ENCODE peak calls at places on chromosomes 4 and X, in seven cellular contexts. One of them, this sample, is unnamed.

GRCh38 chr4:181148470-181148869 is 1094.7 kb upstream of the TENM3 start:
- DNase-seq in stomach: no peak
- DNase-seq in HL-60: no peak
- DNase-seq in spleen: no peak
- DNase-seq in K562: no peak
- DNase-seq in GM12891: no peak
- DNase-seq in sigmoid colon: no peak
- DNase-seq in this sample: no peak

GRCh38 chrX:18422325-18422724 is 3.1 kb upstream of the CDKL5 start:
- DNase-seq in stomach: no peak
- DNase-seq in HL-60: no peak
- DNase-seq in spleen: no peak
- DNase-seq in K562: no peak
- DNase-seq in GM12891: no peak
- DNase-seq in sigmoid colon: no peak
- DNase-seq in this sample: no peak

GRCh38 chr4:156293657-156294297 is 340.1 kb upstream of the CTSO start:
- DNase-seq in stomach: no peak
- DNase-seq in HL-60: no peak
- DNase-seq in spleen: no peak
- DNase-seq in K562: no peak
- DNase-seq in GM12891: no peak
- DNase-seq in sigmoid colon: no peak
- DNase-seq in this sample: no peak

GRCh38 chr4:123443401-123444297 is 47.1 kb downstream of the SPRY1 start:
- DNase-seq in stomach: no peak
- DNase-seq in HL-60: peak
- DNase-seq in spleen: no peak
- DNase-seq in K562: no peak
- DNase-seq in GM12891: no peak
- DNase-seq in sigmoid colon: no peak
- DNase-seq in this sample: no peak

GRCh38 chrX:22629105-22629725 is 356.5 kb downstream of the CBLL2 start:
- DNase-seq in stomach: no peak
- DNase-seq in HL-60: no peak
- DNase-seq in spleen: no peak
- DNase-seq in K562: no peak
- DNase-seq in GM12891: no peak
- DNase-seq in sigmoid colon: no peak
- DNase-seq in this sample: no peak

GRCh38 chrX:116290359-116290758 is 119.8 kb downstream of the AGTR2 start:
- DNase-seq in stomach: no peak
- DNase-seq in HL-60: no peak
- DNase-seq in spleen: no peak
- DNase-seq in K562: no peak
- DNase-seq in GM12891: no peak
- DNase-seq in sigmoid colon: no peak
- DNase-seq in this sample: no peak

GRCh38 chr4:149708513-149709175 is 107.0 kb downstream of the IQCM start:
- DNase-seq in stomach: no peak
- DNase-seq in HL-60: no peak
- DNase-seq in spleen: no peak
- DNase-seq in K562: no peak
- DNase-seq in GM12891: no peak
- DNase-seq in sigmoid colon: no peak
- DNase-seq in this sample: no peak

GRCh38 chr4:109803924-109804571 is 2.2 kb upstream of the CFI start:
- DNase-seq in stomach: no peak
- DNase-seq in HL-60: peak
- DNase-seq in spleen: no peak
- DNase-seq in K562: no peak
- DNase-seq in GM12891: peak
- DNase-seq in sigmoid colon: no peak
- DNase-seq in this sample: no peak

GRCh38 chrX:118497180-118497814 is 1.7 kb downstream of the DOCK11 start:
- DNase-seq in stomach: no peak
- DNase-seq in HL-60: peak
- DNase-seq in spleen: no peak
- DNase-seq in K562: no peak
- DNase-seq in GM12891: no peak
- DNase-seq in sigmoid colon: no peak
- DNase-seq in this sample: no peak

GRCh38 chr4:182213024-182213423 is 30.2 kb upstream of the TENM3 start:
- DNase-seq in stomach: no peak
- DNase-seq in HL-60: no peak
- DNase-seq in spleen: no peak
- DNase-seq in K562: no peak
- DNase-seq in GM12891: no peak
- DNase-seq in sigmoid colon: no peak
- DNase-seq in this sample: no peak

GRCh38 chr4:54061067-54061466 is 3.3 kb downstream of the CHIC2 start:
- DNase-seq in stomach: no peak
- DNase-seq in HL-60: no peak
- DNase-seq in spleen: no peak
- DNase-seq in K562: no peak
- DNase-seq in GM12891: no peak
- DNase-seq in sigmoid colon: no peak
- DNase-seq in this sample: no peak

DNA sequence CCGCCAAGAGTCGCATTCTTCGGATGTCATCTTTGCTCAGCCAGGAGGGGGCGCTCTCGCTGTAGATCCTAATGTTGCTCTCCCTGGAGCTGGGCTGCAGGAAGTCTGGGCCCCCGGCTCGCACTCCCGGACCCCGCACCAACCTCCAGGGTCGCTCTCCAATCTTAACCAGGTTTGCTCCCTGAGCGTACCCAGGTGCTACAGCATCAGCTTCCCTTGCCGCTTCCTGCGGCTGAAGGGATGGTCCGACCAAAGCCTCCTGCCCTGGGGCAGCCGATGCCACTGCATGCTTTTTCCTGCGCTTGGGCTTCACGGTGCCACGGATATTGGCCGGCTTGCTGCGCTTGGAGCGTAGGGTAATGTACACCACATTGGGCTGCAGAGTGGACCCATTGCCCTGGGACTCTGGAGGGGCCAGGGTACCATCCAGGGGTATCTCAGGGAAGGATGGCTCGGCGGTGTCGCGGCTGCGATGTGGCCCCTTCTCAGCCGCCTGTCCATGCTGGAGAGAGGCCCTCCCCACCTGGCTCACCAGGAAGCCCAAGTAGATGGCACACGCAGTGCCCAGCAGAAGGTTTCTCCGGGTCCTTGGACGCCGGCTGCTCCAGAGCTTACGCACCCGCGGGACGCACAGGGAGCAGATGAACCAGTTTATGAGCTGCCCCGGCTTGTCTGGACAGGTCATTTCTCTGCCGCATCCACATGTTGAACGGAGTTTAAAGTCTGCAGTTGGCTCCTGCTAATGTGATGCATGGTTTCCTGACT is 2.0 kb downstream of the GASK1B start:
- DNase-seq in stomach: no peak
- DNase-seq in HL-60: no peak
- DNase-seq in spleen: peak
- DNase-seq in K562: peak
- DNase-seq in GM12891: no peak
- DNase-seq in sigmoid colon: peak
- DNase-seq in this sample: no peak
- TF ChIP-seq POLR2AphosphoS5 in stomach: no peak
- TF ChIP-seq POLR2AphosphoS5 in HL-60: no peak
- TF ChIP-seq POLR2AphosphoS5 in spleen: peak
- TF ChIP-seq POLR2AphosphoS5 in K562: no peak
- TF ChIP-seq POLR2AphosphoS5 in GM12891: no peak
- TF ChIP-seq POLR2AphosphoS5 in sigmoid colon: no peak
- TF ChIP-seq POLR2AphosphoS5 in this sample: no peak

DNA sequence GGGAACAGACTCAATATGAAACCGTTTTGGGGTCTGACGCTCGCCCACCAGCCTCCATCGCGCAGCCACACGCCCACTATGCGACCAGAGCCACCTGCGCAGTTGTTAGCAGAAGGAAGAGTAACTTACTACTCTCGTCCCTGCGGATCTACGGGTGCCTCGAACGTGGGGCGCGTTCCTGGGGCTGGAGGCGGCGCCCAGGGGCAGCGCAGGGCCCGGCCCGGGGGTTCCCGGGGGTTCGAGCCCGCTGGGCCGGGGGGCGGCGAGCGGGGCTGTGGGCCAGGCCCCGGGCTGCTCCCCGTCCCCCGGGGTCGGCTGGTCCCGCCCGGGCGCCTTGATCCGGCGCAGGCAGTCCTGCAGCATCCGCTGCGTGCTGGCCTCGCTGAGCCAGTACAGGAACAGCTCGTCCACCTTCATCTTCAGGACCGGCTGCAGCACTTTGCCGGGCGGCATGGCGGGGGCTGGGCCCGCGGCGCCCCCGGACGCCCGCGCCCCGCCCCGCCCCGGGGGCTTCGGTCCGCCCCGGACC is 404 bp downstream of the PPP2R3B start:
- DNase-seq in stomach: no peak
- DNase-seq in HL-60: peak
- DNase-seq in spleen: peak
- DNase-seq in K562: no peak
- DNase-seq in GM12891: no peak
- DNase-seq in sigmoid colon: no peak
- DNase-seq in this sample: no peak
- TF ChIP-seq POLR2AphosphoS5 in stomach: no peak
- TF ChIP-seq POLR2AphosphoS5 in HL-60: no peak
- TF ChIP-seq POLR2AphosphoS5 in spleen: no peak
- TF ChIP-seq POLR2AphosphoS5 in K562: no peak
- TF ChIP-seq POLR2AphosphoS5 in GM12891: no peak
- TF ChIP-seq POLR2AphosphoS5 in sigmoid colon: no peak
- TF ChIP-seq POLR2AphosphoS5 in this sample: no peak

GRCh38 chr4:173397604-173398003 is 1.3 kb downstream of the SCRG1 start:
- DNase-seq in stomach: no peak
- DNase-seq in HL-60: no peak
- DNase-seq in spleen: no peak
- DNase-seq in K562: no peak
- DNase-seq in GM12891: no peak
- DNase-seq in sigmoid colon: no peak
- DNase-seq in this sample: no peak

GRCh38 chr4:173404296-173404865 is 5.5 kb upstream of the SCRG1 start:
- DNase-seq in stomach: no peak
- DNase-seq in HL-60: no peak
- DNase-seq in spleen: no peak
- DNase-seq in K562: no peak
- DNase-seq in GM12891: no peak
- DNase-seq in sigmoid colon: no peak
- DNase-seq in this sample: no peak

GRCh38 chr4:173398251-173398650 is 665 bp downstream of the SCRG1 start:
- DNase-seq in stomach: no peak
- DNase-seq in HL-60: no peak
- DNase-seq in spleen: no peak
- DNase-seq in K562: no peak
- DNase-seq in GM12891: no peak
- DNase-seq in sigmoid colon: no peak
- DNase-seq in this sample: no peak

GRCh38 chr4:173403051-173403450 is 4.1 kb upstream of the SCRG1 start:
- DNase-seq in stomach: no peak
- DNase-seq in HL-60: no peak
- DNase-seq in spleen: no peak
- DNase-seq in K562: no peak
- DNase-seq in GM12891: no peak
- DNase-seq in sigmoid colon: no peak
- DNase-seq in this sample: no peak

GRCh38 chr4:173399016-173399415 is at the start of gene SCRG1:
- DNase-seq in stomach: no peak
- DNase-seq in HL-60: no peak
- DNase-seq in spleen: no peak
- DNase-seq in K562: no peak
- DNase-seq in GM12891: no peak
- DNase-seq in sigmoid colon: peak
- DNase-seq in this sample: no peak
- TF ChIP-seq POLR2AphosphoS5 in stomach: no peak
- TF ChIP-seq POLR2AphosphoS5 in HL-60: no peak
- TF ChIP-seq POLR2AphosphoS5 in spleen: no peak
- TF ChIP-seq POLR2AphosphoS5 in K562: no peak
- TF ChIP-seq POLR2AphosphoS5 in GM12891: no peak
- TF ChIP-seq POLR2AphosphoS5 in sigmoid colon: no peak
- TF ChIP-seq POLR2AphosphoS5 in this sample: no peak

DNA sequence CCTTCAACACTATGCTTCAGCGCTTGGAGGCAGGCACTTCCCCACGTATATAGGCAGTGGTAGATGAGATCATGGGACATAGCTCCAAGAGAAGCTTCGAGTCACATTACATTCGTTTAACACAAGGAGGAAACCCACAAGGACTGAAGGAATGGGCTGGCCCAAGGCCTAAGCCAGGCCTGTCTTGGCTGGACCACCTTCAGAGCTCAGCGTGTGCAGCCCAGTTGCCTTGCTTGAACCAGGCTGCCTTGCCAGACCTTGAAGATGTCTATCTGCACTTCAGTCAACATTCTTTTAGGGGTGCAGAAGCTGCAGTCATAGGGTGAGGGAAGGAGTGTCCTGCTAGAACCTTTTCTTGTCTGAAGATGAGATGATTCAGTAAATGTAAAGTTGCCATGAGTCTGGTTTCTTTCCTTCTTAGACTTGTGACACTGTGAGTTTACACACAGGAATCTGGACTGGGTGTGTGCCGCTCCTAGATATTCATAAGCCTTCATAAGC is 144.1 kb upstream of the RBPJ start:
- DNase-seq in stomach: no peak
- DNase-seq in HL-60: no peak
- DNase-seq in spleen: no peak
- DNase-seq in K562: no peak
- DNase-seq in GM12891: no peak
- DNase-seq in sigmoid colon: no peak
- DNase-seq in this sample: no peak
- TF ChIP-seq POLR2AphosphoS5 in stomach: no peak
- TF ChIP-seq POLR2AphosphoS5 in HL-60: no peak
- TF ChIP-seq POLR2AphosphoS5 in spleen: no peak
- TF ChIP-seq POLR2AphosphoS5 in K562: no peak
- TF ChIP-seq POLR2AphosphoS5 in GM12891: no peak
- TF ChIP-seq POLR2AphosphoS5 in sigmoid colon: peak
- TF ChIP-seq POLR2AphosphoS5 in this sample: no peak

DNA sequence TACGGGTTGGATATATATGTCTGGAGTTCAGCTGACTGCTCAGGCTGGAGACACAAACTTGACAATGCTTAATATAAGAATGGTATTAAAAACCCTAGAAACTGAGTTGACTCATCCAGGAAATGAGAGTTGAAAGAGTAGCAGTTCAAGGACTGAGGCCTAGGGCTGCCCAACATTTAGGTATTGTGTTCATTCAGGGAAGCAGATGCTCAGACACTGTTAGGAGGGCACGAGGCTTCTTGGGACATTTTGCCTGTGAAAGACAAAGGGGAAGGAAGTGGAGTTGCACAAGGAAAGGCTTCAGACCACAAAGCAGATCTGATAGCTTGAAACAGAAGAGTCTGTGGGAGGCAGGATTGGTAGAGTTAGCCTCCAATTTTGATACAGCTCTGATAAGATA is 52.0 kb upstream of the HS3ST1 start:
- DNase-seq in stomach: no peak
- DNase-seq in HL-60: peak
- DNase-seq in spleen: no peak
- DNase-seq in K562: no peak
- DNase-seq in GM12891: no peak
- DNase-seq in sigmoid colon: peak
- DNase-seq in this sample: no peak
- TF ChIP-seq POLR2AphosphoS5 in stomach: no peak
- TF ChIP-seq POLR2AphosphoS5 in HL-60: peak
- TF ChIP-seq POLR2AphosphoS5 in spleen: no peak
- TF ChIP-seq POLR2AphosphoS5 in K562: no peak
- TF ChIP-seq POLR2AphosphoS5 in GM12891: no peak
- TF ChIP-seq POLR2AphosphoS5 in sigmoid colon: no peak
- TF ChIP-seq POLR2AphosphoS5 in this sample: no peak